ENCODE peak calls at places on chromosome 7, in ten cellular contexts. X, W, V, R, G, Z, N, M, O and I are unnamed samples.

GRCh38 chr7:30922596-30922995 is 10.9 kb downstream of the AQP1 start:
- DNase-seq in X (peak), W (peak), V (peak), R (no peak), G (peak), Z (peak), N (peak), M (peak), O (no peak), I (peak)

GRCh38 chr7:156456503-156457115 is 184.0 kb upstream of the RNF32 start:
- DNase-seq in X (no peak), W (no peak), V (no peak), R (no peak), G (no peak), Z (no peak), N (no peak), M (no peak), O (no peak), I (no peak)

GRCh38 chr7:155811895-155812761 is at the start of gene SHH:
- DNase-seq in X (no peak), W (no peak), V (no peak), R (peak), G (no peak), Z (no peak), N (no peak), M (no peak), O (no peak), I (no peak)

GRCh38 chr7:30584415-30584814 is 10.3 kb upstream of the GARS1 start:
- DNase-seq in X (no peak), W (no peak), V (no peak), R (no peak), G (no peak), Z (no peak), N (no peak), M (no peak), O (no peak), I (no peak)

GRCh38 chr7:140232959-140233649 is 56.3 kb upstream of the KDM7A start:
- DNase-seq in X (no peak), W (no peak), V (no peak), R (no peak), G (no peak), Z (no peak), N (no peak), M (no peak), O (no peak), I (no peak)

GRCh38 chr7:121603886-121604285 is 207.8 kb upstream of the FAM3C start:
- DNase-seq in X (no peak), W (no peak), V (no peak), R (no peak), G (no peak), Z (no peak), N (no peak), M (no peak), O (no peak), I (no peak)

GRCh38 chr7:131424219-131424822 is 96.6 kb downstream of the MKLN1 start:
- DNase-seq in X (no peak), W (no peak), V (no peak), R (peak), G (no peak), Z (no peak), N (no peak), M (no peak), O (peak), I (no peak)

GRCh38 chr7:30563326-30563942 is 31.2 kb upstream of the GARS1 start:
- DNase-seq in X (no peak), W (no peak), V (no peak), R (no peak), G (no peak), Z (no peak), N (no peak), M (no peak), O (no peak), I (no peak)

GRCh38 chr7:149558149-149558861 is 60.7 kb upstream of the ZNF746 start:
- DNase-seq in X (no peak), W (no peak), V (no peak), R (peak), G (no peak), Z (no peak), N (no peak), M (no peak), O (no peak), I (no peak)

GRCh38 chr7:87220734-87221215 is 1.2 kb upstream of the TMEM243 start:
- DNase-seq in X (no peak), W (no peak), V (no peak), R (peak), G (no peak), Z (no peak), N (no peak), M (no peak), O (no peak), I (no peak)

GRCh38 chr7:17347426-17347825 is 49.0 kb downstream of the AHR start:
- DNase-seq in X (no peak), W (no peak), V (no peak), R (peak), G (no peak), Z (no peak), N (no peak), M (no peak), O (no peak), I (no peak)

GRCh38 chr7:37118029-37118428 is 330.6 kb downstream of the ELMO1 start:
- DNase-seq in X (no peak), W (no peak), V (no peak), R (no peak), G (no peak), Z (no peak), N (no peak), M (no peak), O (no peak), I (no peak)

GRCh38 chr7:39574673-39575349 is 8.6 kb downstream of the YAE1 start:
- DNase-seq in X (no peak), W (no peak), V (no peak), R (no peak), G (no peak), Z (no peak), N (no peak), M (no peak), O (no peak), I (no peak)

GRCh38 chr7:31816810-31817209 is 129.8 kb downstream of the PPP1R17 start:
- DNase-seq in X (no peak), W (no peak), V (no peak), R (no peak), G (no peak), Z (no peak), N (no peak), M (no peak), O (no peak), I (no peak)

GRCh38 chr7:151824285-151824950 is 52.5 kb downstream of the PRKAG2 start:
- DNase-seq in X (no peak), W (no peak), V (no peak), R (no peak), G (no peak), Z (no peak), N (no peak), M (no peak), O (no peak), I (no peak)

GRCh38 chr7:156493942-156494341 is 146.6 kb upstream of the RNF32 start:
- DNase-seq in X (no peak), W (no peak), V (peak), R (no peak), G (no peak), Z (no peak), N (no peak), M (no peak), O (no peak), I (no peak)

DNA sequence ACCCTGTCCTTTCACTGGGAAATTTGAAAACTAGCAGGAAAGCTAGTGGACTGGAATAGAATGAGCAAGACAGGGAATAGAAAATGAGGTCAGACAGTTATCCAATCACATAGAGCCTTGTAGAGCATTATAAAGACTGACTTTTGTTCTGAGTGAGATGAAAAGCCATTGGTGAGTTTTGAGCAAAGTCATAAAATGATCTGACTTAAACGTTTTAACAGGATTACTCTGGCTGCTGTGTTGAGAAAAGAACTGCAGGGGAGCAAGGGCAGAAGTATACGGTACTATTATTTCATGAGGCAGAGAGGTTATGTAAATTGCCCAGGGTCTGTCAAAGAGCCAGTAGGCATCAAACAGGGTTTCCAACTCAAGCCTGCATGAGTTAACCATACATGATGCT is 393.4 kb downstream of the TFEC start:
- DNase-seq in X (no peak), W (no peak), V (no peak), R (no peak), G (no peak), Z (no peak), N (no peak), M (no peak), O (no peak), I (no peak)
- H3K4me3 ChIP-seq in X (no peak), W (no peak), V (no peak), R (no peak), G (no peak), Z (no peak), N (no peak), M (no peak), O (no peak), I (no peak)

DNA sequence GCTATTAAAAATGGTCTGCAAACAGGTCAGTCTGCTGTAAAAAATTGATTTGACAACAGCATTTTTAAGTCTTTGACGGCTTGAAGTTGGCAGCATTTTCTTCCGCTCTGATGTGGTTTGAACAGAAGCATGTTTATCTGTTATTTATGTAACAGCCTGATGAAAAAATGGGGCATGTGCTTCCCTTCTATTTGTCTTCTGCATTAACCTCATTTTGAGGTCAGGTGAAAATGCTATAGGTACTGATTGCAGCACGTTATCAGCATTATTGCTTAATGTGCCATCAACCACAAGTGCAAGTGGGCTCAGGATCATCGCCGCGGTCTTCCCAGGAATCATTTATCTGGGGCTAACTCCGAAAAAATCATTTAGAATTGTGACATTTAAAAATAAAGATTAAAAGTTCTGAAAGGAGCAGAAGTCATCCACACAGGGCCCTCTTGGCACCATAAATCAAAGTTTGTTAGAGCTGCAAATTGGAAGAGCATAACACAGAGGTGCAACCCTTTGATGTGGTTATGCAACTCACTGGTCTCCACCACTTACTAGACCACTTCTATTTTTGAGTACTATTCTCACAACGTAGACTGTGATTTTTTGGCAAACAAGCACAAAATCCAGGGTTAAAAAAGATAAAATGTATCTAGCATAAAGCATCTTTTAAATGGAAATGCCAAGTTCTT is 307.6 kb downstream of the MDFIC start:
- DNase-seq in X (no peak), W (no peak), V (no peak), R (no peak), G (no peak), Z (no peak), N (no peak), M (no peak), O (no peak), I (no peak)
- TF ChIP-seq CTCF in X (no peak), W (no peak), V (no peak), R (no peak), G (no peak), Z (no peak), N (no peak), M (no peak), O (no peak), I (no peak)

GRCh38 chr7:138000081-138000701 is 1.7 kb downstream of the CREB3L2 start:
- DNase-seq in X (peak), W (peak), V (peak), R (peak), G (peak), Z (no peak), N (no peak), M (peak), O (no peak), I (peak)
- H3K27ac ChIP-seq in X (peak), W (peak), V (peak), R (peak), G (peak), Z (peak), N (peak), M (peak), O (peak), I (peak)

DNA sequence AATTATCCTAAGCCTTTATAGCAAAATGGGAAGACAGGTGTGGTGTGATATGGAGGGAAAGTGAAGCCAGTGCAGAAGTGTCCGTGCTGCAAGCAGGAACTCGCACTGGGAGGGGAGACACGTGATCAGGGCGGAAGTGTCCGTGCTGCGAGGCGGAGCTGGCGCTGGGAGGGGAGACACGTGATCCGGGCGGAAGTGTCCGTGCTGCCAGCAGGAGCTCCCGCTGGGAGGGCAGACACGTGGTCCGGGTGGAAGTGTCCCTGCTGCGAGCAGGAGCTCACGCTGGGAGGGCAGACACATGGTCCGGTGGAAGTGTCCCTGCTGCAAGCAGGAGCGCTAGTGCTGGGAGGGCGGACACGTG is 40.5 kb upstream of the PRKAR1B start:
- DNase-seq in X (no peak), W (no peak), V (no peak), R (no peak), G (peak), Z (no peak), N (no peak), M (no peak), O (no peak), I (no peak)
- H3K4me3 ChIP-seq in X (no peak), W (no peak), V (no peak), R (no peak), G (no peak), Z (no peak), N (no peak), M (no peak), O (no peak), I (no peak)

DNA sequence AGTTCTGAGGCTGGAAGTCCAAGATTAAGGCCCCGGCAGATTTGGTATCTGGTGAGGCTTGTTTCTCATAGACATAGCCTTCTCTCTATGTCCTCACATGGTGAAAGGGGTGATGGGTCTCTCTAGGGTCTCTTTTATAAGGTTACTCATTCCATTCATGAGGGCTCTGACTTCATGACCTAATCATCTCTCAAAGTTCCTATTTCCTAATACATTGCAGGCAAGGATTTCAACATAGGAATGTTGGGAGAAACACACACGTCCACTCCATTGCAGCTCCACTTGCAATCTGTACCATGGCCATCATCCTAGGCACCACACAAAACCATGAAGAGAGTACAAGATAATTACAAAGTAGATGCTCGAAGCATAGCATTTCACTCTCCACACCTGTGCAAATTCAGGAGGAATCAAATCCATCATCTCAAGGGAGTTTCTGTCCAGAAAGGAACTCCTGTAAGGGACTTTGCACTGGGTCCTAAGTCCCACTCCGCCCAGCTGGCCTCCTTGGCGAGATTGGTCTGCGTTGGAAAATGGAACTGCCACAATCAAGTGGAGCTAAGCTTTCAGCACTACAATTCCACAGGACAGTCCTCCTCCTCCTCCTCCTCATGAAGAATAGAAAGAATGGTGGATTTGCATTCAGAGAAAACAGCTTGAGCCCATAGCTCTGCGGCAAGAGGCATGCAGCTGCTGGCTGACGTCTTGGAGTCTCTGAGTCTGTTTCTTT is 8.8 kb downstream of the DDC start:
- DNase-seq in X (no peak), W (no peak), V (no peak), R (peak), G (no peak), Z (no peak), N (no peak), M (peak), O (no peak), I (no peak)
- TF ChIP-seq CTCF in X (no peak), W (no peak), V (no peak), R (no peak), G (no peak), Z (no peak), N (no peak), M (no peak), O (no peak), I (no peak)